ENCODE peak calls at places on chromosome 11, in ten cellular contexts. V is adipocyte; K is neuronal stem cell; B is neural progenitor cell; O is A673; R is thoracic aorta; E is colonic mucosa; M is kidney; Y is A549; U is CD4-positive, CD25-positive, alpha-beta regulatory T cell. P is an unnamed sample.

GRCh38 chr11:60782393-60783140 is 2.6 kb upstream of the MS4A10 start:
- DNase-seq in O (no peak), U (no peak), M (peak; percentile 24), V (no peak), B (no peak), Y (no peak), K (no peak), R (no peak), E (no peak), P (no peak)

GRCh38 chr11:7677071-7677470 is 3.8 kb upstream of the CYB5R2 start:
- DNase-seq in E (no peak), M (no peak), Y (peak; percentile 44), O (peak; percentile 73), V (peak; percentile 73), R (no peak), K (no peak), U (no peak), B (no peak), P (no peak)

GRCh38 chr11:1744879-1745700 is 5.3 kb downstream of the IFITM10 start:
- DNase-seq in E (no peak), O (no peak), V (no peak), R (no peak), K (no peak), M (peak; percentile 83), B (no peak), U (no peak), Y (no peak), P (no peak)

GRCh38 chr11:14318581-14318981 is 40.4 kb downstream of the RRAS2 start:
- DNase-seq in M (no peak), E (no peak), K (no peak), O (no peak), U (no peak), B (no peak), Y (no peak), R (no peak), V (no peak), P (no peak)

GRCh38 chr11:59765068-59765770 is 10.0 kb downstream of the STX3 start:
- DNase-seq in O (no peak), U (no peak), Y (no peak), B (no peak), R (no peak), V (no peak), E (peak; percentile 54), M (no peak), K (no peak), P (no peak)

GRCh38 chr11:115848614-115849013 is 344.4 kb upstream of the CADM1 start:
- DNase-seq in O (no peak), B (no peak), M (no peak), K (no peak), Y (no peak), R (no peak), U (no peak), V (no peak), E (no peak), P (no peak)

GRCh38 chr11:94805994-94806393 is 37.8 kb downstream of the AMOTL1 start:
- DNase-seq in M (no peak), B (no peak), R (no peak), V (peak; percentile 40), K (no peak), E (no peak), O (no peak), Y (no peak), U (no peak), P (no peak)

GRCh38 chr11:63641727-63642126 is 27.5 kb upstream of the PLAAT3 start:
- DNase-seq in Y (no peak), B (no peak), M (no peak), V (peak; percentile 34), E (no peak), O (no peak), U (no peak), R (no peak), K (no peak), P (no peak)

GRCh38 chr11:119795231-119795630 is 66.2 kb upstream of the NECTIN1 start:
- DNase-seq in B (no peak), U (no peak), V (peak; percentile 75), O (peak; percentile 43), Y (peak; percentile 19), E (no peak), M (peak; percentile 32), R (no peak), K (no peak), P (no peak)

GRCh38 chr11:128624269-128625170 is 37.2 kb upstream of the ETS1 start:
- DNase-seq in V (no peak), B (no peak), O (no peak), K (no peak), M (peak; percentile 61), R (no peak), Y (no peak), U (peak; percentile 50), E (no peak), P (no peak)

DNA sequence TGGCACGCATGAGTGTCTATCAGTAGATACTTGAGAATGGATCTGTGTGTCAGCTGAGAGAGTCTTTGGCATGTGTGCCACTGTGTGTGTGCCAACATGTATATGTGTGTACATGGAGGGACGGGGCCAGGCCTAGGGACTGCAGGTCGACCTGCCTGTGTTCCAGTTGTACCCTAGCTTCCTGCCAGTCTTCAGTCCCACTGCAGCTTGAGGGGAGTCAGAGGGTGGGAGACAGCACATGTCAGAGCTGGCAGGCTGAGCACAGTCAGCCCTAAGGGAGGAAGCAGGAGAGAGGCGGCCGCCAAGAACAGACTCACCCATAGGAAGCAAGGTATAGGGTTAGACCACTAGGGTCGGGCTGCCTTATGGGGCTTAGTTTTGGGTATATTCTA is 5.6 kb downstream of the CLCF1 start:
- DNase-seq in M (no peak), Y (no peak), K (no peak), O (no peak), U (no peak), E (no peak), R (no peak), V (no peak), B (no peak), P (no peak)
- H3K4me1 ChIP-seq in M (peaks cover 32% of the 10 kb centered on the region), Y (peaks cover 81% of the 10 kb centered on the region), K (peaks cover 20% of the 10 kb centered on the region), O (peaks cover 35% of the 10 kb centered on the region), U (peaks cover 28% of the 10 kb centered on the region), E (peaks cover 21% of the 10 kb centered on the region), R (peaks cover 20% of the 10 kb centered on the region), V (peaks cover 61% of the 10 kb centered on the region), B (peaks cover 23% of the 10 kb centered on the region), P (peaks cover 4% of the 10 kb centered on the region)

DNA sequence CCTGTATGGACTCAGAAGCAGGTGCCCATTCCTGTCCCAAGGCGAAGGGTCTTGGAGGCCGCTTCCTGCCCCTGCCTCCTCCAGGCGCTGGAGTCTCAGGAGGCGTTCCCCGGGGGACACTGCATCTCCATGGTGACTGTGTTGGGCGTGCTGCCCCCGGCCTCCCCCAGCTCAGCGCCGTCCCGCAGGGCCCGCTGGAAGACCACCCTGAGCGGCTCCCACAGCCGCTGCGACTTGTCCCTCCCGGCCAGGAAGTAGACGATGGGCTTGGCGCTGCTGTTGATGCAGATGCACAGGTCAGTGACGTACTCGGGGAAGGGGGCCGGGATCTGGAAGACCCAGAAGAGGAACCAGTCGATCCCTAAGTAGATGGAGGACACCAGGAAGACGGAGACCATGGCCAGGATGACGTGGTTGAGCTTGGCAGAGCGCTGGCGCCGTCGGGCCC is 7.8 kb downstream of the MRGPRF start:
- DNase-seq in V (no peak), U (no peak), M (no peak), O (no peak), Y (no peak), B (no peak), K (no peak), R (no peak), E (no peak), P (no peak)
- H3K4me1 ChIP-seq in V (peaks cover 57% of the 10 kb centered on the region), U (no peaks in the 10 kb centered on the region), M (peaks cover 25% of the 10 kb centered on the region), O (peaks cover under 1% of the 10 kb centered on the region), Y (peaks cover 43% of the 10 kb centered on the region), B (no peaks in the 10 kb centered on the region), K (peaks cover 12% of the 10 kb centered on the region), R (peaks cover 50% of the 10 kb centered on the region), E (peaks cover 3% of the 10 kb centered on the region), P (no peaks in the 10 kb centered on the region)

DNA sequence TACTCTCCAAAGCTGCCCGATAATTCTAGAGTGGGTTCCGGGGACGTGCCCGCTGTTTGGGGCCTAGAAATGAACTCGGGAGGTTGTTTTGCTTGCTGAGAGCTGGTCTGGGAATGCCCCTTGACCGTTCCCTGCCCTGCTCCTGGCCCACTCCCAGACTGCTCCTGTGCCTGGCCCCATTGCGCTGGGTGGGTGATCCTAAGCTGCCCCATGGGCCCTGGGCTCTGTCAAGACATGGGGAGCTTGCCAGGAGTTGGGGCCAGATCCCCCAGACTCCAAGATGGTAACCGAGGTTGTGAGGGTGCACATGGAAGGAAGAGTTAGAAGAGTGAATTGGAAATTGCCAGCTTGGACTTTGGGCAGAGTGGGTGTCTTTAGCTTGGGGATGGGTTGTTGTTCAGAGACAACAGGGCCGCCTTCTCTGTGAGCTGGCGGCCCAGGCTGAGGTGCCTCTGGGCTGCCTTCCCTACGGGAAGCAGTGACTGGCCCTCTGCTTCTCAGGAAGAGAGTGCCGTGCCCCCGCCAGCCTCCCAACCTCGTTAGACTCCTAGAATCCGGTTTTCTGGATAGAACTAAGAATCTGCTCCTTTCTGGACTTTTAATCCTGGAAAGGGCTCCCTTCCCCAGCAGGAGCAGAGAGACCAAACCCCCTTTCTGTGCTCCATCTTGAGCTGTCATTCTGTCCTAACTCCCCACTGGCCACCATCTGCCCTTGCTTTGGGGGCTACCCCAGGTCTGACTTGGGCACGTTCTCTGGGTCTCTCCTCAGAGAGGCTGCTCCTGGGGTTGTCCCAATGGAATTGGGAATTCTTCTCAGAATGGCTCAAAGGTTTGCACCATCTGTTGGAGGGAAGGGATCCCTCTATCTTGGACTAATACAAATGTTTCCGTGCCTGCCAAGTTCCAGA is 1.8 kb downstream of the ST3GAL4 start:
- DNase-seq in U (no peak), K (no peak), O (no peak), M (no peak), R (no peak), Y (no peak), E (no peak), V (no peak), B (no peak), P (no peak)
- H3K4me1 ChIP-seq in U (peaks cover 18% of the 10 kb centered on the region), K (peaks cover 20% of the 10 kb centered on the region), O (peaks cover 37% of the 10 kb centered on the region), M (peaks cover 35% of the 10 kb centered on the region), R (peaks cover 27% of the 10 kb centered on the region), Y (peaks cover 40% of the 10 kb centered on the region), E (peaks cover 9% of the 10 kb centered on the region), V (peaks cover 67% of the 10 kb centered on the region), B (peaks cover 32% of the 10 kb centered on the region), P (peaks cover 36% of the 10 kb centered on the region)

GRCh38 chr11:29321293-29322132 is 695.3 kb downstream of the KCNA4 start:
- DNase-seq in O (no peak), V (no peak), B (no peak), U (no peak), M (no peak), E (no peak), K (no peak), Y (peak; percentile 45), R (no peak), P (no peak)

GRCh38 chr11:29319231-29319630 is 697.6 kb downstream of the KCNA4 start:
- DNase-seq in Y (no peak), R (no peak), K (no peak), U (no peak), O (no peak), V (no peak), E (no peak), M (no peak), B (no peak), P (no peak)

GRCh38 chr11:29317669-29318068 is 699.2 kb downstream of the KCNA4 start:
- DNase-seq in R (no peak), E (no peak), O (no peak), M (no peak), U (no peak), K (no peak), V (no peak), Y (no peak), B (no peak), P (no peak)

GRCh38 chr11:29318134-29318845 is 698.5 kb downstream of the KCNA4 start:
- DNase-seq in U (no peak), Y (peak; percentile 33), V (peak; percentile 45), R (no peak), O (no peak), M (no peak), B (no peak), E (no peak), K (no peak), P (no peak)

GRCh38 chr11:29320196-29320595 is 696.6 kb downstream of the KCNA4 start:
- DNase-seq in B (no peak), R (no peak), M (no peak), Y (no peak), V (no peak), U (no peak), E (no peak), O (no peak), K (no peak), P (no peak)
- H3K4me1 ChIP-seq in B (no peaks in the 10 kb centered on the region), R (peaks cover 11% of the 10 kb centered on the region), M (no peaks in the 10 kb centered on the region), Y (peaks cover 24% of the 10 kb centered on the region), V (peaks cover 9% of the 10 kb centered on the region), U (no peaks in the 10 kb centered on the region), E (no peaks in the 10 kb centered on the region), O (no peaks in the 10 kb centered on the region), K (no peaks in the 10 kb centered on the region), P (no peaks in the 10 kb centered on the region)

P was measured in psoas muscle.